ENCODE peak calls at places on chromosomes 16 and 17, in five cellular contexts. R is tibial nerve, Z is NCI-H187, X is fibroblast of lung, K is HTR-8/SVneo. S is an unnamed sample.

GRCh38 chr17:57480438-57481196 is 224.3 kb downstream of the MSI2 start:
- DNase-seq in Z (no peak), X (peak; percentile 93), K (peak; percentile 88), R (no peak), S (peak; percentile 62)

GRCh38 chr17:36682804-36683203 is 81.4 kb downstream of the MRM1 start:
- DNase-seq in R (no peak), Z (no peak), K (no peak), X (no peak), S (no peak)

GRCh38 chr17:82201498-82201910 is 11.1 kb downstream of the CCDC57 start:
- DNase-seq in X (no peak), Z (peak; percentile 31), R (no peak), K (no peak), S (no peak)

GRCh38 chr17:31224366-31224765 is 72.7 kb downstream of the OMG start:
- DNase-seq in R (no peak), X (no peak), K (no peak), Z (no peak), S (no peak)

GRCh38 chr16:80718480-80719220 is 85.7 kb downstream of the CDYL2 start:
- DNase-seq in X (peak; percentile 85), Z (peak; percentile 20), K (peak; percentile 22), R (no peak), S (peak; percentile 1)

GRCh38 chr17:78747479-78747878 is 34.6 kb downstream of the CYTH1 start:
- DNase-seq in X (no peak), Z (no peak), R (no peak), K (no peak), S (no peak)

GRCh38 chr17:29977836-29978235 is 36.4 kb downstream of the EFCAB5 start:
- DNase-seq in K (no peak), Z (no peak), X (peak; percentile 74), R (no peak), S (no peak)

GRCh38 chr17:61387511-61388305 is 11.9 kb upstream of the TBX2 start:
- DNase-seq in Z (no peak), R (no peak), X (no peak), K (no peak), S (no peak)

GRCh38 chr17:34633351-34633750 is 54.0 kb downstream of the TMEM132E start:
- DNase-seq in X (no peak), Z (peak; percentile 76), K (no peak), R (no peak), S (no peak)

GRCh38 chr16:71709231-71709781 is 15.2 kb downstream of the PHLPP2 start:
- DNase-seq in Z (no peak), R (no peak), K (no peak), X (peak; percentile 82), S (peak; percentile 37)

GRCh38 chr16:23254338-23254737 is 47.8 kb upstream of the SCNN1B start:
- DNase-seq in K (peak; percentile 8), R (no peak), Z (no peak), X (peak; percentile 93), S (peak; percentile 6)

GRCh38 chr17:67974598-67975066 is 21.6 kb downstream of the C17orf58 start:
- DNase-seq in K (no peak), R (no peak), Z (no peak), X (no peak), S (no peak)

GRCh38 chr16:89051521-89052166 is 42.0 kb upstream of the ACSF3 start:
- DNase-seq in X (no peak), K (no peak), R (no peak), Z (no peak), S (no peak)

GRCh38 chr16:12340151-12340733 is 363.7 kb downstream of the SNX29 start:
- DNase-seq in R (peak; percentile 18), K (no peak), Z (no peak), X (peak; percentile 78), S (peak; percentile 21)

GRCh38 chr17:65750678-65751077 is 189.2 kb upstream of the AXIN2 start:
- DNase-seq in R (peak; percentile 27), K (peak; percentile 74), X (peak; percentile 97), Z (no peak), S (peak; percentile 92)

GRCh38 chr17:732788-733720 is 658 bp downstream of the TLCD3A start:
- DNase-seq in R (no peak), Z (no peak), X (peak; percentile 48), K (peak; percentile 26), S (peak; percentile 56)

GRCh38 chr17:59618894-59619312 is 792 bp upstream of the CLTC start:
- DNase-seq in R (peak; percentile 86), Z (no peak), X (no peak), K (peak; percentile 93), S (peak; percentile 92)

GRCh38 chr16:83852774-83853173 is 45.0 kb downstream of the HSBP1 start:
- DNase-seq in K (no peak), Z (no peak), R (no peak), X (no peak), S (no peak)

GRCh38 chr16:66250686-66251405 is 115.6 kb upstream of the CDH5 start:
- DNase-seq in K (no peak), X (peak; percentile 63), R (peak; percentile 86), Z (no peak), S (peak; percentile 96)

GRCh38 chr16:51490866-51491265 is 339.8 kb upstream of the SALL1 start:
- DNase-seq in R (no peak), K (no peak), X (no peak), Z (no peak), S (no peak)

GRCh38 chr17:32870969-32871368 is 6.0 kb downstream of the MYO1D start:
- DNase-seq in X (no peak), Z (no peak), R (peak; percentile 19), K (no peak), S (no peak)

GRCh38 chr17:78504156-78504925 is 72.9 kb downstream of the DNAH17 start:
- DNase-seq in R (no peak), Z (no peak), K (no peak), X (no peak), S (no peak)

GRCh38 chr16:67528222-67528869 is at the start of gene RIPOR1:
- DNase-seq in X (no peak), R (no peak), K (no peak), Z (no peak), S (peak; percentile 33)

GRCh38 chr16:68298907-68299515 is 11.7 kb downstream of the SLC7A6OS start:
- DNase-seq in Z (no peak), K (no peak), X (peak; percentile 76), R (no peak), S (peak; percentile 78)

GRCh38 chr17:17057057-17057551 is 14.8 kb downstream of the MPRIP start:
- DNase-seq in Z (no peak), K (no peak), R (no peak), X (no peak), S (no peak)

GRCh38 chr16:85479972-85480726 is 133.0 kb upstream of the GSE1 start:
- DNase-seq in X (no peak), R (no peak), Z (no peak), K (no peak), S (no peak)

GRCh38 chr17:79781691-79782575 is 4.0 kb downstream of the CBX2 start:
- DNase-seq in Z (no peak), R (no peak), X (no peak), K (no peak), S (no peak)

GRCh38 chr17:17041018-17041521 is 1.2 kb upstream of the MPRIP start:
- DNase-seq in R (no peak), X (peak; percentile 47), Z (peak; percentile 40), K (no peak), S (no peak)

GRCh38 chr17:60678118-60678444 is 430 bp downstream of the BCAS3 start:
- DNase-seq in X (no peak), Z (no peak), K (peak; percentile 29), R (no peak), S (no peak)